ENCODE peak calls at places on chromosomes 13 and 19, in six cellular contexts. U is astrocyte of the spinal cord, B is Panc1, W is lower lobe of right lung, M is heart left ventricle, X is neural crest cell. I is an unnamed sample.

GRCh38 chr19:8631425-8631819 is 989 bp downstream of the NFILZ start:
- DNase-seq in U (peak), B (no peak), W (no peak), M (peak), X (no peak), I (no peak)

GRCh38 chr13:80363890-80364503 is 23.1 kb upstream of the SPRY2 start:
- DNase-seq in U (peak), B (no peak), W (no peak), M (no peak), X (no peak), I (no peak)

GRCh38 chr13:109146912-109147624 is 517.7 kb downstream of the MYO16 start:
- DNase-seq in U (peak), B (peak), W (no peak), M (no peak), X (no peak), I (no peak)

GRCh38 chr19:42197375-42197817 is 20.1 kb downstream of the DEDD2 start:
- DNase-seq in U (no peak), B (no peak), W (peak), M (no peak), X (no peak), I (no peak)

GRCh38 chr13:82747948-82748347 is 1134.3 kb downstream of the SLITRK1 start:
- DNase-seq in U (peak), B (no peak), W (no peak), M (no peak), X (no peak), I (no peak)

GRCh38 chr13:110331362-110331761 is 24.3 kb downstream of the COL4A2 start:
- DNase-seq in U (peak), B (no peak), W (no peak), M (no peak), X (no peak), I (no peak)

GRCh38 chr13:42266464-42266863 is 5.5 kb upstream of the AKAP11 start:
- DNase-seq in U (peak), B (no peak), W (no peak), M (no peak), X (no peak), I (no peak)

GRCh38 chr13:46893820-46894533 is 2.9 kb downstream of the HTR2A start:
- DNase-seq in U (peak), B (no peak), W (peak), M (peak), X (peak), I (peak)

GRCh38 chr19:39599116-39599515 is 3.2 kb upstream of the LGALS13 start:
- DNase-seq in U (peak), B (no peak), W (no peak), M (no peak), X (peak), I (peak)

GRCh38 chr19:10352764-10353671 is 13.6 kb upstream of the ICAM3 start:
- DNase-seq in U (no peak), B (no peak), W (no peak), M (peak), X (peak), I (no peak)

GRCh38 chr19:53621885-53622710 is 9.7 kb upstream of the DPRX start:
- DNase-seq in U (no peak), B (no peak), W (no peak), M (no peak), X (no peak), I (no peak)

GRCh38 chr13:56735537-56735942 is 405.2 kb upstream of the PRR20A start:
- DNase-seq in U (no peak), B (no peak), W (no peak), M (peak), X (no peak), I (no peak)

GRCh38 chr13:25688524-25688923 is 316.8 kb downstream of the ATP8A2 start:
- DNase-seq in U (no peak), B (no peak), W (no peak), M (no peak), X (no peak), I (no peak)

GRCh38 chr13:96089749-96090239 is at the start of gene HS6ST3:
- DNase-seq in U (peak), B (no peak), W (no peak), M (peak), X (peak), I (no peak)

GRCh38 chr13:106589716-106590115 is 21.8 kb upstream of the ARGLU1 start:
- DNase-seq in U (peak), B (no peak), W (no peak), M (no peak), X (no peak), I (no peak)

GRCh38 chr13:111912991-111913781 is 153.8 kb upstream of the SOX1 start:
- DNase-seq in U (no peak), B (no peak), W (no peak), M (no peak), X (no peak), I (no peak)

GRCh38 chr13:99605417-99606321 is 104.4 kb downstream of the TM9SF2 start:
- DNase-seq in U (no peak), B (no peak), W (peak), M (no peak), X (peak), I (peak)

GRCh38 chr19:41479757-41480191 is 36.8 kb downstream of the ERICH4 start:
- DNase-seq in U (no peak), B (no peak), W (no peak), M (no peak), X (no peak), I (no peak)

GRCh38 chr19:8585894-8586750 is 8.9 kb upstream of the MYO1F start:
- DNase-seq in U (no peak), B (no peak), W (peak), M (no peak), X (peak), I (peak)

GRCh38 chr19:36837525-36837901 is 674 bp downstream of the ZNF790 start:
- DNase-seq in U (no peak), B (no peak), W (no peak), M (no peak), X (no peak), I (no peak)

GRCh38 chr19:50647879-50648615 is 1.2 kb upstream of the C19orf81 start:
- DNase-seq in U (no peak), B (no peak), W (no peak), M (no peak), X (no peak), I (no peak)

GRCh38 chr19:2148482-2149135 is 2.8 kb downstream of the AP3D1 start:
- DNase-seq in U (no peak), B (no peak), W (no peak), M (no peak), X (no peak), I (peak)

GRCh38 chr19:23810496-23810895 is 51.8 kb upstream of the ZNF681 start:
- DNase-seq in U (no peak), B (no peak), W (no peak), M (no peak), X (no peak), I (no peak)

GRCh38 chr13:48235100-48235813 is 2.3 kb downstream of the ITM2B start:
- DNase-seq in U (peak), B (no peak), W (peak), M (no peak), X (no peak), I (no peak)

GRCh38 chr19:31285744-31286143 is 63.5 kb downstream of the TSHZ3 start:
- DNase-seq in U (peak), B (no peak), W (no peak), M (no peak), X (no peak), I (no peak)

GRCh38 chr13:110329798-110330461 is 22.8 kb downstream of the COL4A2 start:
- DNase-seq in U (peak), B (no peak), W (no peak), M (no peak), X (no peak), I (no peak)

DNA sequence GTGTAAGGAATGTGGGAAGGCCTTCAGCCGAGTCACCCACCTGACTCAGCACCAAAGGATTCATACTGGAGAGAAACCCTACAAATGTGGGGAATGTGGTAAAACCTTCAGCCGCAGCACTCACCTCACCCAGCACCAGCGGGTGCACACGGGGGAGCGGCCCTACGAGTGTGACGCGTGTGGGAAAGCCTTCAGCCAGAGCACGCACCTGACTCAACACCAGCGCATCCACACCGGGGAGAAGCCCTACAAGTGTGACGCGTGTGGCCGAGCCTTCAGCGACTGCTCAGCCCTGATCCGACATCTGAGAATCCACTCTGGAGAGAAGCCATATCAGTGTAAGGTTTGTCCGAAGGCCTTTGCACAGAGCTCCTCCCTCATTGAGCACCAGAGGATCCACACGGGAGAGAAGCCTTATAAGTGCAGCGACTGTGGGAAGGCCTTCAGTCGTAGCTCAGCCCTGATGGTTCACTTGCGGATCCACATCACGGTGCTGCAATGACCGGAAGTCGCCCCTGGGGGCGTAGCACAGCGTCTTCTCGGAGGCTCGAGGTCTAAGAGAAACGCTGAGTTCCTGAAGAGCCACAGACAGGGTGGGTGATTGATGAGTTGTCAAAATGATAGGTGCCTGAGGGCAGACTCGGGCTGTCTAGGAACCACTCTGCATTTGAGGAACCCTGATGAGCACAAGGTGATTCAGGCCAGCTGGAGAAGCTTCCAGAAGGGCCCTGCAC is 12.2 kb downstream of the ZSCAN22 start:
- DNase-seq in U (no peak), B (no peak), W (peak), M (no peak), X (peak), I (no peak)
- TF ChIP-seq CTCF in U (no peak), B (no peak), W (no peak), M (no peak), X (peak), I (no peak)

DNA sequence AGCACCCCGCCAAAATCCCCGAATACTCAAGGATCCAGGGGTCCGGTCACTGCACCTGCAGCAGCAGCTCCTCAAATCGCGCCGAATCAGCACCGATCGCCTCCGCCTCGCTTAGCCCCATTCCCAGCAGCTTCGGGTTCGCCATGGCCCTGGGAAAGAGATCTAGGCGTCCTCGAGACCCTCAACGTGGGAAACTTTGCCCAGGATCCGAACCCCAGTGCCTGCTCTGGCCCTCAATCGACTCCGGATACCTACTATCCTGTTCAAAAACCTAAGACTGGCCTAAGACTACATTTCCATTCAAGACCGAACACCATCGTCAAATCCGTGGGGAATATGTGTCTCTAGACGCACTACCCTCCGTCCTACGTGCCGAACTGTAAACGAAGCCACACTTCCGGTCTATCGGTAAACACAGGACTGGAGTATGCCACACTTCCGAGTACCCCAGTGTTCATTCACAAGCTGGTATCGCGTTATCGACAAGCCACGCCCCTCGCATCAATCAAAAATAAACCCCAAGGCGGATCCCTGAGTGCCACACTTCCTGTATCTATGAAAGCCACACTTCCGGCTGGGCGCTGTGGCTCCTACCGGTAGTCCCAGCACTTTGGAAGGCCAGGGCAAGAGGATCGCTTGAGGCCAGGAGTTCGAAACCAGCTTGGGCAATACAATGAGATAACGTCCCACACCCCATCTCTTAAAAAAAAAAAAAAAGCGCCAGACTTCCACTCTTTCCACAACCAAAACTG is at the start of gene PIH1D1:
- DNase-seq in U (peak), B (peak), W (peak), M (peak), X (peak), I (peak)
- TF ChIP-seq CTCF in U (peak), B (no peak), W (no peak), M (peak), X (peak), I (no peak)

DNA sequence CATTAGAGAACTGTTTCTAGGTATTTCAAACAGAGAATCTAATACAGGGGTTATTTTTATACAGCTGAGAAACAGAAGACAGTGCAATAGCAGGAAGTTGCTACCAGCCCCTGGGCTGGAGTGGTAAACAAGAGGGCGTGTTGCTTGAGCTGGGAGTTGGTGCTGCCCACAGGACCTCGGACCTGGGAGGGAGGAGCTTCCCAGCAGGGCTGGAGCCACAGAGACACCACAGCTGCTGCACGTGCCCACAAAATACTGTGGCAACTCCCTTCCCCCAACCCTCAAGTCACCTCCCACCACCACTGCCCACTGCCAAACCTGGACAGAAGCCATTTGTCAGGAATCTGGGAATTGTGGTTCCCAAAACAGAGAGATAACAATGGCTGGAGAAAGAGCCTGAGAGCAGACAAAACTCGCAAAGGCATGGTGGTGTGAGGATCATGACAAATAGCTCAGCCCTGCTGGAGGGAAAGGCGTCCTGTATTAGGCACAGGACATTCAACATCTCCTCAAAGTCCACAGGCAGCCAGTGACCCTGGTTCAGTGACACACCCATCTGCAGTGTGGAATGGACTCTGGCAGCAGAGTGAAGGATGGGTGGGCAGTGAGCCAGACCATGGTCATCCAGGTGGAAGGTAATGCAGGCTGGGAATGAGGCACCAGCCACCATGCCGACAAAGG is 57.2 kb downstream of the SPATA13 start:
- DNase-seq in U (no peak), B (no peak), W (no peak), M (no peak), X (no peak), I (no peak)
- TF ChIP-seq CTCF in U (no peak), B (no peak), W (no peak), M (no peak), X (no peak), I (no peak)

GRCh38 chr19:49222528-49222927 is 64.9 kb downstream of the TRPM4 start:
- DNase-seq in U (no peak), B (no peak), W (no peak), M (no peak), X (no peak), I (no peak)

GRCh38 chr19:49222011-49222410 is 64.4 kb downstream of the TRPM4 start:
- DNase-seq in U (no peak), B (no peak), W (no peak), M (no peak), X (no peak), I (no peak)

GRCh38 chr19:49223472-49223871 is 65.9 kb downstream of the TRPM4 start:
- DNase-seq in U (no peak), B (no peak), W (no peak), M (no peak), X (no peak), I (no peak)

GRCh38 chr19:49229416-49229815 is 71.8 kb downstream of the TRPM4 start:
- DNase-seq in U (no peak), B (no peak), W (no peak), M (no peak), X (no peak), I (no peak)

GRCh38 chr19:49224856-49225255 is 67.3 kb downstream of the TRPM4 start:
- DNase-seq in U (peak), B (no peak), W (no peak), M (peak), X (no peak), I (peak)
- TF ChIP-seq CTCF in U (peak), B (peak), W (peak), M (peak), X (peak), I (peak)

GRCh38 chr19:16804176-16804575 is 25.0 kb upstream of the SIN3B start:
- DNase-seq in U (no peak), B (no peak), W (no peak), M (no peak), X (no peak), I (no peak)

GRCh38 chr19:16807416-16808274 is 21.6 kb upstream of the SIN3B start:
- DNase-seq in U (peak), B (no peak), W (no peak), M (no peak), X (no peak), I (no peak)
- TF ChIP-seq CTCF in U (no peak), B (no peak), W (no peak), M (no peak), X (no peak), I (no peak)

GRCh38 chr19:38303517-38304351 is at the start of gene C19orf33:
- DNase-seq in U (peak), B (peak), W (peak), M (no peak), X (no peak), I (no peak)
- TF ChIP-seq CTCF in U (no peak), B (no peak), W (no peak), M (no peak), X (no peak), I (no peak)

GRCh38 chr13:79185580-79185979 is 220.5 kb downstream of the RBM26 start:
- DNase-seq in U (no peak), B (no peak), W (no peak), M (no peak), X (no peak), I (no peak)
- TF ChIP-seq CTCF in U (no peak), B (no peak), W (no peak), M (no peak), X (no peak), I (no peak)

I was measured in activated CD8-positive, alpha-beta T cell treated with anti-CD3 and anti-CD28 coated beads for 36 hours.